ENCODE peak calls at places on chromosomes 5 and 9, in ten cellular contexts. K, G, Z, X, M, S, T, O, P and A are unnamed samples.

GRCh38 chr5:32848681-32849080 is 137.6 kb downstream of the NPR3 start:
- DNase-seq in K (no peak), G (no peak), Z (no peak), X (no peak), M (no peak), S (peak; percentile 60), T (no peak), O (no peak), P (no peak), A (no peak)

GRCh38 chr5:124238350-124238749 is 508.1 kb downstream of the ZNF608 start:
- DNase-seq in K (no peak), G (no peak), Z (no peak), X (no peak), M (no peak), S (no peak), T (no peak), O (no peak), P (no peak), A (no peak)

GRCh38 chr5:52502591-52502990 is 285.1 kb upstream of the ITGA1 start:
- DNase-seq in K (no peak), G (no peak), Z (no peak), X (no peak), M (no peak), S (no peak), T (no peak), O (no peak), P (no peak), A (no peak)

GRCh38 chr9:124427281-124427680 is 12.0 kb upstream of the PSMB7 start:
- DNase-seq in K (no peak), G (no peak), Z (no peak), X (no peak), M (no peak), S (no peak), T (no peak), O (no peak), P (no peak), A (no peak)

GRCh38 chr5:17817946-17818345 is 183.7 kb downstream of the TAF11L14 start:
- DNase-seq in K (no peak), G (no peak), Z (no peak), X (no peak), M (no peak), S (peak; percentile 18), T (no peak), O (no peak), P (no peak), A (no peak)

GRCh38 chr5:9423611-9424010 is 122.3 kb downstream of the SEMA5A start:
- DNase-seq in K (no peak), G (no peak), Z (no peak), X (peak; percentile 50), M (no peak), S (peak; percentile 69), T (no peak), O (no peak), P (no peak), A (no peak)

GRCh38 chr9:127455299-127455992 is 4.1 kb downstream of the LRSAM1 start:
- DNase-seq in K (peak; percentile 46), G (no peak), Z (peak; percentile 30), X (no peak), M (no peak), S (no peak), T (no peak), O (no peak), P (peak; percentile 40), A (no peak)

GRCh38 chr5:177132504-177133118 is 962 bp upstream of the NSD1 start:
- DNase-seq in K (peak; percentile 36), G (no peak), Z (no peak), X (no peak), M (no peak), S (no peak), T (peak; percentile 54), O (no peak), P (no peak), A (peak; percentile 78)

GRCh38 chr9:112852741-112853505 is 37.8 kb downstream of the SLC46A2 start:
- DNase-seq in K (no peak), G (no peak), Z (no peak), X (no peak), M (no peak), S (no peak), T (no peak), O (no peak), P (no peak), A (no peak)

GRCh38 chr5:149015126-149015525 is 47.7 kb downstream of the SH3TC2 start:
- DNase-seq in K (no peak), G (no peak), Z (no peak), X (no peak), M (no peak), S (no peak), T (no peak), O (no peak), P (no peak), A (no peak)

GRCh38 chr5:68962632-68963484 is 131.0 kb upstream of the SLC30A5 start:
- DNase-seq in K (peak; percentile 46), G (peak; percentile 53), Z (peak; percentile 32), X (peak; percentile 60), M (peak; percentile 78), S (peak; percentile 52), T (no peak), O (peak; percentile 79), P (peak; percentile 70), A (peak; percentile 70)

GRCh38 chr5:79561525-79561893 is 47.6 kb upstream of the HOMER1 start:
- DNase-seq in K (no peak), G (no peak), Z (no peak), X (no peak), M (no peak), S (no peak), T (no peak), O (no peak), P (no peak), A (no peak)

GRCh38 chr9:17906204-17906840 is 327.5 kb downstream of the SH3GL2 start:
- DNase-seq in K (peak; percentile 18), G (no peak), Z (no peak), X (no peak), M (no peak), S (no peak), T (no peak), O (peak; percentile 42), P (no peak), A (peak; percentile 76)
- H3K4me3 ChIP-seq in K (peak overlapping the region; percentile 31), G (no peak overlapping the region), Z (no peak overlapping the region), X (no peak overlapping the region), M (peak overlapping the region; percentile 10), S (no peak overlapping the region), T (no peak overlapping the region), O (peak overlapping the region; percentile 49), P (no peak overlapping the region), A (peak overlapping the region; percentile 57)

DNA sequence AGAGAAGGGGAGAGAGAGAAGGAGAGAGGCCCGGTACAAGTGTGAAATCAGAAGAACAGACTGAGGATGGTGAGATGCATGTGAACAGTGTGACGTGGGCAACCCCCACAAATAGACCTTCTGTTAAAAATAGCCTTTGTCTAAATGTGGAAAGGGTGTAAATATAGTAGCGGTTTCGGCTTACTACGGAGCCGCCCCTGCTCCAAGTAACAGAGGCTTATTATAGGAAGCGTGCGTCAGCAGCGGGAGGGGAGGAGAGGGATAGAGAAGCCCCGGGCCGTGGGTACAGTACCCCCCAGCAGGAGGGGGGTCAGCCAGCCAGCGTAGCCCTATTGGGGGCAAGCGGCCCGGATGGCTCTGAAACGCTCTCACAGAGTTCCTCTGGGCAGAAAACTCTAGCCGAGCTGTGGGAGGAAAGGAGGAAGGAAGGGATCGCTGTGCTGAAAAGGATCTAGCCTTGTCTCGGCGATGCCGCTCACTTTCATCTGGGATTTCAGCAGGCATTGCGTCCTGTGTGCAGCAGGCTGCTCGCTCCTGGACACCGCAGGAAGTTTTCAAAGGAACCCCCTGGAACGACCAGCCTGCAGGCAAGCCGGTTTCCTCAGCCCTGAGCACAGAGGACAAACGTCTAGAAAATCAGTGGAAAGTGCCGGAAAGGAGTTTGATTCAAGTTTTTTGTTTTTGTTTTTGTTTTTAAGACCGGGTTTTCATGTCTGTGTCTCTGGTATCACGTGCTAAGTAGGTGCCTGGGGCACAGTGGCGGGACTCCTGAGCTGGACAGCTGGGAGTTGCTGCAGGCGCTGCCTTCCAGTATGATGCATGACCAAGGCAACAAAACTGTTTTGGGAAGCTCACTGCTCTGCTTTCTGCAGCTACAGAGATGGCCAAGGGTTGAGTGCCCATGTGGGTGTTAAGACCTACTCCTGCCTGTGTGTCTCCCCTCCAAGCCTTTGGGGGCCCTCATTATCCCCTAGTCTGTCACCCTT is 146.6 kb downstream of the SEC61B start:
- DNase-seq in K (peak; percentile 62), G (no peak), Z (peak; percentile 35), X (peak; percentile 55), M (peak; percentile 72), S (peak; percentile 83), T (no peak), O (peak; percentile 46), P (no peak), A (peak; percentile 77)
- H3K4me3 ChIP-seq in K (peak overlapping the region; percentile 40), G (no peak overlapping the region), Z (no peak overlapping the region), X (peak overlapping the region; percentile 48), M (peak overlapping the region; percentile 30), S (peak overlapping the region; percentile 32), T (no peak overlapping the region), O (peak overlapping the region; percentile 30), P (no peak overlapping the region), A (peak overlapping the region; percentile 51)

GRCh38 chr9:88197016-88197415 is 58.7 kb upstream of the SPATA31C2 start:
- DNase-seq in K (no peak), G (no peak), Z (no peak), X (peak; percentile 48), M (no peak), S (peak; percentile 75), T (no peak), O (peak; percentile 27), P (no peak), A (peak; percentile 67)
- H3K4me3 ChIP-seq in K (no peak overlapping the region), G (no peak overlapping the region), Z (no peak overlapping the region), X (no peak overlapping the region), M (no peak overlapping the region), S (no peak overlapping the region), T (no peak overlapping the region), O (no peak overlapping the region), P (no peak overlapping the region), A (no peak overlapping the region)

DNA sequence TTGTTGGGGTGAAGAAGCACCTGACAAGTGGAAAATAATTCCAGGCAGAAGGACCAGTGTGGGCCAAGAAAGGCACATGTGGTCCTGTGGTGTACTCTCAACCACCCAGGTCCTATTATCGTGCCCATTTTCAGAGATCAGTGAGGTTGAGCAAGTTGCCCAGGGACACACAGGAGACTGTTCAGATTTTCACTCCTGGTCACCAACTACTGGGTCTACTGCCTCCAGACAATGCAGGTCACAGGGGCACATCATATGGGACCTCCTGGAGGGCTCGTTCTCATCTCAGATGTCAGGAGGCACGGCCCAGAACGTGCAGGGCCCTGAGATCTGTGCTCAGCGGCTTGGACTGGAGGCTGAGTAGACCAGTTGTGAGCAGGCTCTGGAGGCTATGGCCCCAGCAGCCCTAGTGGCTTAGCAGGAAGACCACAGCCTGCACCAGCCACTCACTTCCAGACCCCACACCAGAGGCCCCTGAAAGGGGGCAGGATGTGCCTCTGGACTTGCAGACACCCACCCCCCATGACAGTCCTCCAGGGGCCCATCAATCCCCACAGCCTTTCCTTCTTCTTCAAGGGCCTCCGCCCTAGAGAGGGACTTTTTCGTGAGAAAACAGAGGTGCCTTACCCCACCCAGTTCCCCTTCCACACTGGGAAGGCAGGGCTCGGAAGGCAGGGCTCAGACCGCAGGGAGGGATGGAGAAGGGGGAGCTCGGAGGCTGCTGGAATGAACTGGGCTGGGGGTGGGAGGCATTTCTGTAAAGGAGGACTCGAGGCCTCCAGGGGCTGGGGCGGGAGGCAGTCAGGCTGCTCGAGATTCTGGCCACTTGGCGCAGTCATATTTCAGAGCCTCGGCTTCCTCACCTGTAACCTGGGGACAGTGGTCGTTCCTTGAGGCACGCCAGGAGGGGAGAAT is 82.7 kb upstream of the NEURL1B start:
- DNase-seq in K (no peak), G (no peak), Z (no peak), X (no peak), M (no peak), S (no peak), T (no peak), O (no peak), P (no peak), A (no peak)
- H3K4me3 ChIP-seq in K (no peak overlapping the region), G (no peak overlapping the region), Z (no peak overlapping the region), X (peak overlapping the region; percentile 20), M (no peak overlapping the region), S (peak overlapping the region; percentile 3), T (no peak overlapping the region), O (peak overlapping the region; percentile 29), P (no peak overlapping the region), A (no peak overlapping the region)

GRCh38 chr5:10440367-10440990 is 1.2 kb upstream of the ROPN1L start:
- DNase-seq in K (no peak), G (no peak), Z (no peak), X (no peak), M (no peak), S (no peak), T (no peak), O (no peak), P (no peak), A (no peak)
- H3K4me3 ChIP-seq in K (no peak overlapping the region), G (no peak overlapping the region), Z (no peak overlapping the region), X (no peak overlapping the region), M (no peak overlapping the region), S (no peak overlapping the region), T (no peak overlapping the region), O (peak overlapping the region; percentile 50), P (peak overlapping the region; percentile 57), A (peak overlapping the region; percentile 54)